ENCODE peak calls at places on chromosome 2, in four cellular contexts. One of them, this sample, is unnamed.

GRCh38 chr2:63872571-63873328 is 31.1 kb downstream of the UGP2 start:
- DNase-seq in OCI-LY7: no peak
- DNase-seq in B cell: no peak
- DNase-seq in nephron progenitor cell: no peak
- DNase-seq in this sample: no peak

GRCh38 chr2:125582521-125582920 is 1073.4 kb upstream of the GYPC start:
- DNase-seq in OCI-LY7: no peak
- DNase-seq in B cell: no peak
- DNase-seq in nephron progenitor cell: no peak
- DNase-seq in this sample: no peak

GRCh38 chr2:99653433-99653832 is 163.6 kb upstream of the REV1 start:
- DNase-seq in OCI-LY7: no peak
- DNase-seq in B cell: no peak
- DNase-seq in nephron progenitor cell: no peak
- DNase-seq in this sample: no peak

GRCh38 chr2:16224298-16225045 is 284.1 kb downstream of the MYCN start:
- DNase-seq in OCI-LY7: no peak
- DNase-seq in B cell: no peak
- DNase-seq in nephron progenitor cell: no peak
- DNase-seq in this sample: no peak

GRCh38 chr2:96329416-96329815 is 4.3 kb downstream of the ITPRIPL1 start:
- DNase-seq in OCI-LY7: no peak
- DNase-seq in B cell: no peak
- DNase-seq in nephron progenitor cell: no peak
- DNase-seq in this sample: no peak

GRCh38 chr2:234164499-234165409 is 114.3 kb downstream of the SPP2 start:
- DNase-seq in OCI-LY7: peak
- DNase-seq in B cell: peak
- DNase-seq in nephron progenitor cell: no peak
- DNase-seq in this sample: no peak

GRCh38 chr2:101157272-101157671 is 6.1 kb upstream of the TBC1D8 start:
- DNase-seq in OCI-LY7: no peak
- DNase-seq in B cell: no peak
- DNase-seq in nephron progenitor cell: no peak
- DNase-seq in this sample: no peak

GRCh38 chr2:223526106-223526505 is 76.1 kb downstream of the SCG2 start:
- DNase-seq in OCI-LY7: no peak
- DNase-seq in B cell: no peak
- DNase-seq in nephron progenitor cell: no peak
- DNase-seq in this sample: no peak

GRCh38 chr2:8633186-8633734 is 48.6 kb upstream of the ID2 start:
- DNase-seq in OCI-LY7: no peak
- DNase-seq in B cell: no peak
- DNase-seq in nephron progenitor cell: no peak
- DNase-seq in this sample: no peak

GRCh38 chr2:224311226-224311625 is 90.7 kb downstream of the FAM124B start:
- DNase-seq in OCI-LY7: no peak
- DNase-seq in B cell: no peak
- DNase-seq in nephron progenitor cell: no peak
- DNase-seq in this sample: no peak

GRCh38 chr2:27049422-27050280 is 1.8 kb upstream of the AGBL5 start:
- DNase-seq in OCI-LY7: peak
- DNase-seq in B cell: peak
- DNase-seq in nephron progenitor cell: peak
- DNase-seq in this sample: peak

GRCh38 chr2:65397122-65397521 is 35.3 kb downstream of the SPRED2 start:
- DNase-seq in OCI-LY7: no peak
- DNase-seq in B cell: no peak
- DNase-seq in nephron progenitor cell: no peak
- DNase-seq in this sample: no peak

GRCh38 chr2:84537251-84537650 is 21.0 kb downstream of the DNAH6 start:
- DNase-seq in OCI-LY7: no peak
- DNase-seq in B cell: no peak
- DNase-seq in nephron progenitor cell: no peak
- DNase-seq in this sample: no peak

GRCh38 chr2:176165598-176166055 is 8.5 kb downstream of the HOXD3 start:
- DNase-seq in OCI-LY7: no peak
- DNase-seq in B cell: no peak
- DNase-seq in nephron progenitor cell: no peak
- DNase-seq in this sample: no peak

GRCh38 chr2:189772212-189772611 is 9.6 kb upstream of the OSGEPL1 start:
- DNase-seq in OCI-LY7: no peak
- DNase-seq in B cell: no peak
- DNase-seq in nephron progenitor cell: no peak
- DNase-seq in this sample: no peak

GRCh38 chr2:240413813-240414429 is 21.5 kb upstream of the GPC1 start:
- DNase-seq in OCI-LY7: no peak
- DNase-seq in B cell: no peak
- DNase-seq in nephron progenitor cell: no peak
- DNase-seq in this sample: no peak

GRCh38 chr2:197614532-197614931 is 60.9 kb downstream of the RFTN2 start:
- DNase-seq in OCI-LY7: no peak
- DNase-seq in B cell: no peak
- DNase-seq in nephron progenitor cell: no peak
- DNase-seq in this sample: no peak

GRCh38 chr2:3242747-3243369 is 134.8 kb downstream of the EIPR1 start:
- DNase-seq in OCI-LY7: no peak
- DNase-seq in B cell: peak
- DNase-seq in nephron progenitor cell: no peak
- DNase-seq in this sample: no peak

GRCh38 chr2:11658208-11658607 is 11.8 kb downstream of the NTSR2 start:
- DNase-seq in OCI-LY7: no peak
- DNase-seq in B cell: no peak
- DNase-seq in nephron progenitor cell: no peak
- DNase-seq in this sample: no peak

GRCh38 chr2:242020196-242021004 is 150.9 kb downstream of the RTP5 start:
- DNase-seq in OCI-LY7: peak
- DNase-seq in B cell: peak
- DNase-seq in nephron progenitor cell: no peak
- DNase-seq in this sample: no peak

GRCh38 chr2:11864724-11865123 is 118.3 kb downstream of the LPIN1 start:
- DNase-seq in OCI-LY7: no peak
- DNase-seq in B cell: no peak
- DNase-seq in nephron progenitor cell: no peak
- DNase-seq in this sample: no peak

GRCh38 chr2:176415946-176416499 is 146.8 kb downstream of the MTX2 start:
- DNase-seq in OCI-LY7: no peak
- DNase-seq in B cell: no peak
- DNase-seq in nephron progenitor cell: no peak
- DNase-seq in this sample: no peak

GRCh38 chr2:156333951-156334495 is 1.5 kb upstream of the NR4A2 start:
- DNase-seq in OCI-LY7: peak
- DNase-seq in B cell: peak
- DNase-seq in nephron progenitor cell: peak
- DNase-seq in this sample: peak

GRCh38 chr2:160353166-160353565 is 140.4 kb downstream of the RBMS1 start:
- DNase-seq in OCI-LY7: peak
- DNase-seq in B cell: peak
- DNase-seq in nephron progenitor cell: no peak
- DNase-seq in this sample: peak
- TF ChIP-seq CTCF in OCI-LY7: peak
- TF ChIP-seq CTCF in B cell: peak
- TF ChIP-seq CTCF in nephron progenitor cell: no peak
- TF ChIP-seq CTCF in this sample: peak

DNA sequence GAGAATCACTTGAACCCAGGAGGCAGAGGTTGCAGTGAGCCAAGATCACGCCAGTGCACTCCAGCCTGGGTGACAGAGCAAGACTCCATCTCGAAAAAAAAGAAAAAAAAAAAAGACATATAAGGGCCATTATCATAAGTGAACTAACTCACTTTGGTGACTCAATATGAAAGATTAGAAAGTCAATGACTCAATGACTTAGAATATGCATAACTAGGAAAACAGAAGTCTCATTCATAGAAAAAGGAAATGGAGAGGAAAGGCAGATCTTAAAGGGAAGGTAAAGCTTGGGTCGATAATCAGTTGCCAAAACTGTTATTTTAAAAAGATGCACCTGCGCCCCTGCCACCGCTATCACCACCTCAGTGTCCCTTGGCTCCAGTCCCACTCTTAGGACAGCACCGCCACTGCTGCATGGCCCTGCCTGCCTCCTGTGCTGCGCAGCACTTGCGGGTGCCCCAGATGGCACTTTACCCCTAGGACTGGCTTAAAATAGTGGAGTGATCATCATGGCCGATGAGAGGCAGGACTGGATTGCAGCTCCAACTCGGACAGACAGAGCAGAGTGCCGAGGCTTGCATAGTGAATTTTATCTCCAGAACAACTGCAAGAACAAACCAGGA is 54.7 kb downstream of the INO80D start:
- DNase-seq in OCI-LY7: no peak
- DNase-seq in B cell: no peak
- DNase-seq in nephron progenitor cell: no peak
- DNase-seq in this sample: peak
- TF ChIP-seq CTCF in OCI-LY7: no peak
- TF ChIP-seq CTCF in B cell: no peak
- TF ChIP-seq CTCF in nephron progenitor cell: no peak
- TF ChIP-seq CTCF in this sample: no peak

DNA sequence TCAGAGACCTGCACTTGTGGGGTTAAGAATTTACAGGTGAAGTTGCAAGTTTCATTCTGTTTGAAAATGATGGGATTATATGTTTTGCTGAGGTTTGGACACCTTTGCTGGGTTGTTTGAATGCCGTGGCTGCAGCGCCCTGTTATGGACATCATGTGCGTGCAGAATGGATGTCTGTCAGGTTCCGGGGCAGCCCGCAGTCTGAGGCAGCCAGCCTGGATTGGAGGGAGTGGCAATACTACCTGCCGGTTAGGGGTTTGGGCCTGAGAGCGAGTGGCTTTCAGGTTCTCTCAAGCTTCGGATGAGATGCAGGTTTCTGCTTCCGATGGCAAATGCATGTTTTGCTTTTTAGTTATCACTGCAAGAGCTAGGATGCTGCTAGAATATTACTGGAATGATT is 1.1 kb downstream of the CASP8 start:
- DNase-seq in OCI-LY7: peak
- DNase-seq in B cell: peak
- DNase-seq in nephron progenitor cell: no peak
- DNase-seq in this sample: no peak
- TF ChIP-seq CTCF in OCI-LY7: no peak
- TF ChIP-seq CTCF in B cell: no peak
- TF ChIP-seq CTCF in nephron progenitor cell: no peak
- TF ChIP-seq CTCF in this sample: no peak

GRCh38 chr2:227033471-227034148 is 130.4 kb downstream of the COL4A4 start:
- DNase-seq in OCI-LY7: peak
- DNase-seq in B cell: peak
- DNase-seq in nephron progenitor cell: peak
- DNase-seq in this sample: peak

GRCh38 chr2:227035678-227036077 is 128.3 kb downstream of the COL4A4 start:
- DNase-seq in OCI-LY7: no peak
- DNase-seq in B cell: no peak
- DNase-seq in nephron progenitor cell: no peak
- DNase-seq in this sample: no peak

GRCh38 chr2:227036527-227036926 is 127.5 kb downstream of the COL4A4 start:
- DNase-seq in OCI-LY7: no peak
- DNase-seq in B cell: no peak
- DNase-seq in nephron progenitor cell: no peak
- DNase-seq in this sample: no peak

GRCh38 chr2:227043981-227044380 is 120.0 kb downstream of the COL4A4 start:
- DNase-seq in OCI-LY7: no peak
- DNase-seq in B cell: no peak
- DNase-seq in nephron progenitor cell: no peak
- DNase-seq in this sample: no peak

DNA sequence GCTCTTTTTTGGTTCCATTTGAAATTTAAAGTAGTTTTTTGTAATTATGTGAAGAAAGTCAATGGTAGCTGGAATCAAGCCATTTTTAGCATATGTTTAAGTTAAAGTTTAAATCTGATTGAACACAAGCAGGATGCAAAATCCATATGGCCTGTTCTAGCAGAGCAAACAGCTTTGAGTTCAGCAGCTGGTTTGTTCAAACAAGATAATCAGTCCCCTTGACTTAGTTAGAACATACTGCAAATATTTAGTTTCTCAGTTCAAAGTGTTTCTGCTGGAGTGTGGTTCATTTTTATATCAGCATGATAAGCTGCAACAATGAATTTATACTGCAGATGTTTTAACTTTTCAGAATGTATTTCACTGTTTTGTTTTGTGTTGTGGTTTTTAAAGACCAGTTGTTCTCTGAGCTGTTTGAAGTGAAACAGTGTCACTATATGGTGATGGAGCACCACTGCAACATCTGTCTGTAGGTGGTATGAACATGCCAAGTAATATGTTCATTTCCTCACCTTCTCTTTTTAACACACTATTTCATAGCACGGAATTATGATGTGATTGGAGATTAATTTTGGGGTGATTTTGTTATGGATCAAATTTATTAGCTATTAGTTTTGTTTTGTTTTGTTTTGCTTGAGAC is 125.3 kb downstream of the COL4A4 start:
- DNase-seq in OCI-LY7: no peak
- DNase-seq in B cell: no peak
- DNase-seq in nephron progenitor cell: no peak
- DNase-seq in this sample: no peak
- TF ChIP-seq CTCF in OCI-LY7: peak
- TF ChIP-seq CTCF in B cell: no peak
- TF ChIP-seq CTCF in nephron progenitor cell: no peak
- TF ChIP-seq CTCF in this sample: no peak

DNA sequence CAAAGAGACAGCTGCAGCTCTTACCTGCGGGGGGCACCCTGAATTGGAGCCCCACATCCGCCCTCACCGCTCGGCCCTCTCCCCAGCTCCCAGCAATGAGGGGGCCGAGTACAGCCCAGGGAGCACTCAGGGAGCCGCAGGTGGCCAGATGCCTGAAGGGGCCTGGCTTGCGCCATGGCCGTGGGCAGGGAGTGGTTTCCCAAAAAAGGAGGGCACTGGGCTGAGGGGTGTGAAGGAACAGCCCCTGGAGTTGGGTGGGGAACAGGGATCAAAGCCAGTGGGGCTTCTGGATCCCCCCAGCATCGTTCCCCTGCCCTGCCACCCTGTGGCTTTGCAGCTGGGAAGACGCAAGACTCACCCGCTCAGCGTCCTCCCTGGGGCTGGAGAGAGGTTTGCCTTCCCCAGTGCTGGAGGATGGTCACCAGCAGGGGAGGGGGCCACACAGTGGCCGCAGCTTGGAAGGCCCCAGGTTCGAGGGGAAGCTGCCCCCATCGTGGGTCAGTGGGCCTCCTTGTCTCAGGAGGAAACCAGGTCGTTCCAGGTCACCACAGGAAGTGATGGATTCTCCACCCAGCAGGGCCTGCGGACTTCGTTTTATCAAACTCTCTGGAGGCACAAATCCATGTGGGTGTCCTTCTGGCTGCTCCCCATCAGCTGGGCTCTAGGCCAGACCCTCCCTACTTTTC is 68.2 kb upstream of the HPCAL1 start:
- DNase-seq in OCI-LY7: no peak
- DNase-seq in B cell: no peak
- DNase-seq in nephron progenitor cell: no peak
- DNase-seq in this sample: no peak
- TF ChIP-seq CTCF in OCI-LY7: no peak
- TF ChIP-seq CTCF in B cell: no peak
- TF ChIP-seq CTCF in nephron progenitor cell: no peak
- TF ChIP-seq CTCF in this sample: no peak